ENCODE peak calls at places on chromosomes 12 and 14, in five cellular contexts. One of them, this sample, is unnamed.

GRCh38 chr12:7139213-7139612 is 9.0 kb downstream of the CLSTN3 start:
- DNase-seq in A549: no peak
- DNase-seq in GM12878: no peak
- DNase-seq in GM23338: no peak
- DNase-seq in HepG2: no peak
- DNase-seq in this sample: no peak

GRCh38 chr14:103719766-103720165 is 4.2 kb downstream of the ZFYVE21 start:
- DNase-seq in A549: no peak
- DNase-seq in GM12878: no peak
- DNase-seq in GM23338: no peak
- DNase-seq in HepG2: no peak
- DNase-seq in this sample: no peak

GRCh38 chr12:54131641-54132280 is 57.0 kb downstream of the SMUG1 start:
- DNase-seq in A549: no peak
- DNase-seq in GM12878: no peak
- DNase-seq in GM23338: no peak
- DNase-seq in HepG2: no peak
- DNase-seq in this sample: no peak

GRCh38 chr12:114933428-114934160 is 249.6 kb upstream of the TBX3 start:
- DNase-seq in A549: peak; percentile 90
- DNase-seq in GM12878: no peak
- DNase-seq in GM23338: no peak
- DNase-seq in HepG2: peak; percentile 46
- DNase-seq in this sample: no peak

GRCh38 chr14:101411151-101411550 is 150.1 kb upstream of the DIO3 start:
- DNase-seq in A549: no peak
- DNase-seq in GM12878: no peak
- DNase-seq in GM23338: no peak
- DNase-seq in HepG2: no peak
- DNase-seq in this sample: no peak

GRCh38 chr14:37985826-37986470 is 221.8 kb upstream of the SSTR1 start:
- DNase-seq in A549: no peak
- DNase-seq in GM12878: no peak
- DNase-seq in GM23338: peak; percentile 90
- DNase-seq in HepG2: peak; percentile 77
- DNase-seq in this sample: peak; percentile 7

GRCh38 chr12:54448344-54448743 is 25.1 kb downstream of the GTSF1 start:
- DNase-seq in A549: no peak
- DNase-seq in GM12878: no peak
- DNase-seq in GM23338: no peak
- DNase-seq in HepG2: no peak
- DNase-seq in this sample: no peak

GRCh38 chr12:49043856-49044258 is 16.7 kb downstream of the KMT2D start:
- DNase-seq in A549: peak; percentile 73
- DNase-seq in GM12878: no peak
- DNase-seq in GM23338: peak; percentile 82
- DNase-seq in HepG2: peak; percentile 34
- DNase-seq in this sample: peak; percentile 75

GRCh38 chr12:123024819-123025391 is 44.4 kb downstream of the ARL6IP4 start:
- DNase-seq in A549: no peak
- DNase-seq in GM12878: no peak
- DNase-seq in GM23338: no peak
- DNase-seq in HepG2: no peak
- DNase-seq in this sample: no peak

GRCh38 chr12:4535092-4535491 is 3.6 kb upstream of the RAD51AP1 start:
- DNase-seq in A549: no peak
- DNase-seq in GM12878: no peak
- DNase-seq in GM23338: no peak
- DNase-seq in HepG2: no peak
- DNase-seq in this sample: no peak
- TF ChIP-seq JUNB in A549: no peak
- TF ChIP-seq JUNB in GM12878: no peak
- TF ChIP-seq JUNB in GM23338: no peak
- TF ChIP-seq JUNB in HepG2: no peak
- TF ChIP-seq JUNB in this sample: no peak

GRCh38 chr12:50505386-50505827 is 622 bp downstream of the DIP2B start:
- DNase-seq in A549: no peak
- DNase-seq in GM12878: no peak
- DNase-seq in GM23338: no peak
- DNase-seq in HepG2: no peak
- DNase-seq in this sample: peak; percentile 35
- TF ChIP-seq REST in A549: no peak
- TF ChIP-seq REST in GM12878: no peak
- TF ChIP-seq REST in GM23338: no peak
- TF ChIP-seq REST in HepG2: no peak
- TF ChIP-seq REST in this sample: no peak

DNA sequence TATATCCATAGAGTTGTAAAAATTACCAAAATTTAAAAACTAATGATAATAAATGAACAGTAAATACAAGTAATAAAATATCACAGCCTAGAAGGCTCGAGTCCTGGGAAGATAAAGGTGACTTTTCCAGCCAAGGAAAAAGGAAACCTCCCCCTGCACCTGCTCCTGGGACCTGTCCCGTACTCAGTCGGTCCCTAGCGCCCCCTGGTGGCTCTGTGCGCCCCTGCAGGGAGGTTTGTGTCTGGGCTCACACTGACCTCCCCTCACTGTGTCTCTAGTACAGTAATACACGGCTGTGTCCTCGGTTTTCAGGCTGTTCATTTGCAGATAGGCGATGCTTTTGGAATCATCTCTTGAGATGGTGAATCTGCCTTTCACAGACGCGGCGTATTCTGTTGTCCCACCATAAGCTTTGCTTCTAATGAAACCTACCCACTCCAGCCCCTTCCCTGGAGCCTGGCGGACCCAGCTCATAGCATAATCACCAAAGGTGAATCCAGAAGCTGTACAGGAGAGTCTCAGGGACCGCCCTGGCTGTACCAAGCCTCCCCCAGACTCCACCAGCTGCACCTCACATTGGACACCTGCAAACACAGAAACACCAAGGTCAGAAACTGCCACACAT is 1030.4 kb downstream of the TMEM121 start:
- DNase-seq in A549: no peak
- DNase-seq in GM12878: no peak
- DNase-seq in GM23338: peak; percentile 14
- DNase-seq in HepG2: peak; percentile 27
- DNase-seq in this sample: peak; percentile 39
- TF ChIP-seq JUNB in A549: no peak
- TF ChIP-seq JUNB in GM12878: no peak
- TF ChIP-seq JUNB in GM23338: no peak
- TF ChIP-seq JUNB in HepG2: no peak
- TF ChIP-seq JUNB in this sample: no peak

GRCh38 chr12:40446385-40446784 is 221.6 kb downstream of the LRRK2 start:
- DNase-seq in A549: peak; percentile 32
- DNase-seq in GM12878: no peak
- DNase-seq in GM23338: peak; percentile 52
- DNase-seq in HepG2: peak; percentile 12
- DNase-seq in this sample: peak; percentile 6

GRCh38 chr12:40451661-40452060 is 226.9 kb downstream of the LRRK2 start:
- DNase-seq in A549: no peak
- DNase-seq in GM12878: no peak
- DNase-seq in GM23338: no peak
- DNase-seq in HepG2: no peak
- DNase-seq in this sample: no peak
- TF ChIP-seq REST in A549: no peak
- TF ChIP-seq REST in GM12878: no peak
- TF ChIP-seq REST in GM23338: no peak
- TF ChIP-seq REST in HepG2: no peak
- TF ChIP-seq REST in this sample: no peak

GRCh38 chr12:108879615-108880254 is at the start of gene DAO:
- DNase-seq in A549: no peak
- DNase-seq in GM12878: no peak
- DNase-seq in GM23338: no peak
- DNase-seq in HepG2: peak; percentile 43
- DNase-seq in this sample: no peak

GRCh38 chr12:108888031-108888430 is 8.1 kb downstream of the DAO start:
- DNase-seq in A549: no peak
- DNase-seq in GM12878: no peak
- DNase-seq in GM23338: no peak
- DNase-seq in HepG2: no peak
- DNase-seq in this sample: no peak

GRCh38 chr12:108886873-108887629 is 7.2 kb downstream of the DAO start:
- DNase-seq in A549: no peak
- DNase-seq in GM12878: no peak
- DNase-seq in GM23338: no peak
- DNase-seq in HepG2: no peak
- DNase-seq in this sample: no peak

GRCh38 chr12:108881953-108882352 is 2.1 kb downstream of the DAO start:
- DNase-seq in A549: no peak
- DNase-seq in GM12878: no peak
- DNase-seq in GM23338: no peak
- DNase-seq in HepG2: no peak
- DNase-seq in this sample: no peak

DNA sequence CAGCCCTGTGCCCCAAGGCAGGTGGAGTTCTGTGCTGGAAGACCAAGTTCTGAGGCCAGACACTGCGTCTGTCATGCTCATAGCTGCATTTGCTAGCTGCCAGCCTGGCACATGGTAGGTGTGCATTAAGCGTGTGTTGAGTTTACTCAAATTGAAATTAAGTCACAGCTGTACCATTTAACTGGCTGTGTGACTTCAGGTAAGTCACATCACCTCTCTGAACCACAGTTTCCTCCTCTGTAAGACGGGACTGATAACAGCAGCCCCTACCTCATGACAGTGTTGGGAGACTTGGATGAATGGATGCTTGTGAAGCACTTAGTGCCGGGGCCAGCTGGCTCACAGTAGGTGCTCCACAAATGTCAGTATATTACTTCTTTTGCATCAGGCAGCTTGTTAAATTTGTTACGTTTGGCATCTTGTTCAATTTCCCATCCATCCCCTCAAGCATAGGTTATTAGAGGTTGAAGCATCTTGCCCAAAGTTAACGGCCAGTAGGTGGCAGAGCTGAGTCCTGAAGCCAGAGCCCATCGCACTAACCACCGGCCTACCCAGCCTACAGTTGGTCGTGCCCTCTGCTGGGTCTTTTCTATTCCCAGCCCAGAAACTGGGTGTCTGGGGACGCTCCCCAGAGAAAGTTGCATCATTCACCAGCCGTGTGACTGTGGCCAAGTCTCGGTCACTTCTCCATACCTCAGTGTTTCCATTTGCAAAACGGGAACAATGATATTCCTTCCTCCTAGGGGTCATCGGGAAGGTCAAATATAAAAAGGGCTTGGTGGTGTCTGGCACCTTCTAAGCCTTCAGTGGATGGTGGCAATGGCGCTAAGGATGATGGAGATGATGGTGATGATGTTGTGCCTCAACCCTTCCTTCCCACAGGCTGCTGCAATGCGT is 4.5 kb downstream of the DAO start:
- DNase-seq in A549: peak; percentile 43
- DNase-seq in GM12878: no peak
- DNase-seq in GM23338: peak; percentile 82
- DNase-seq in HepG2: peak; percentile 14
- DNase-seq in this sample: peak; percentile 68
- TF ChIP-seq JUNB in A549: no peak
- TF ChIP-seq JUNB in GM12878: no peak
- TF ChIP-seq JUNB in GM23338: no peak
- TF ChIP-seq JUNB in HepG2: no peak
- TF ChIP-seq JUNB in this sample: no peak

GRCh38 chr12:59268295-59268809 is 327.5 kb upstream of the SLC16A7 start:
- DNase-seq in A549: no peak
- DNase-seq in GM12878: no peak
- DNase-seq in GM23338: no peak
- DNase-seq in HepG2: no peak
- DNase-seq in this sample: no peak
- TF ChIP-seq REST in A549: no peak
- TF ChIP-seq REST in GM12878: no peak
- TF ChIP-seq REST in GM23338: no peak
- TF ChIP-seq REST in HepG2: no peak
- TF ChIP-seq REST in this sample: no peak

DNA sequence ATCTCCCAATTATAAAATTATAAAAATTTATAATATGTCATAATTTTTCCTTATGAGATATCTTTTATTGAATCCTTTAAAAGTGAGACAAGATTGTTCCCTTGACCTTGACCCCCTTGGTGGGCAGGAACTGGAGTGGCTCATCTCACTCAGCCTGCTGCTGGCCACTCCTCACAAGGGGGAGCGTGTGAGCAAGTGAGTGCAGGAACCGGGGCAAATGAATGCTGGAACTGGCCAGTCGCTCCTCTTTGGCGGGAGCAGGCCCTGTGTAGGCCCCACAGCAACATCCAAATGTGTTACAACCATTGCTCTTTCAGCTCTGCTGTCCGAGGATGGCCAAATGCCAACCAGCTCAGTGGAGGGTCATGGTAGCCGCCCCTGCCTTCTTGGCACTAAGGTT is 178.8 kb downstream of the ETNK1 start:
- DNase-seq in A549: no peak
- DNase-seq in GM12878: no peak
- DNase-seq in GM23338: peak; percentile 59
- DNase-seq in HepG2: no peak
- DNase-seq in this sample: no peak
- TF ChIP-seq JUNB in A549: no peak
- TF ChIP-seq JUNB in GM12878: no peak
- TF ChIP-seq JUNB in GM23338: no peak
- TF ChIP-seq JUNB in HepG2: no peak
- TF ChIP-seq JUNB in this sample: no peak